ENCODE peak calls at places on chromosome 7, in five cellular contexts. One of them, this sample, is unnamed.

GRCh38 chr7:36115448-36116321 is 37.4 kb upstream of the EEPD1 start:
- DNase-seq in GM23248: peak
- DNase-seq in SK-N-SH: peak
- DNase-seq in neuronal stem cell: no peak
- DNase-seq in mammary epithelial cell: peak
- DNase-seq in this sample: peak

GRCh38 chr7:5408777-5409176 is 14.9 kb downstream of the TNRC18 start:
- DNase-seq in SK-N-SH: no peak
- DNase-seq in mammary epithelial cell: peak
- DNase-seq in neuronal stem cell: no peak
- DNase-seq in GM23248: peak
- DNase-seq in this sample: peak

GRCh38 chr7:81484266-81484665 is 285.6 kb downstream of the HGF start:
- DNase-seq in SK-N-SH: no peak
- DNase-seq in mammary epithelial cell: peak
- DNase-seq in neuronal stem cell: no peak
- DNase-seq in GM23248: peak
- DNase-seq in this sample: peak

GRCh38 chr7:10128748-10129147 is 844.9 kb upstream of the PHF14 start:
- DNase-seq in mammary epithelial cell: no peak
- DNase-seq in SK-N-SH: peak
- DNase-seq in GM23248: no peak
- DNase-seq in neuronal stem cell: no peak
- DNase-seq in this sample: peak

GRCh38 chr7:40329601-40330153 is 194.9 kb downstream of the SUGCT start:
- DNase-seq in SK-N-SH: peak
- DNase-seq in neuronal stem cell: peak
- DNase-seq in GM23248: peak
- DNase-seq in mammary epithelial cell: peak
- DNase-seq in this sample: peak

GRCh38 chr7:77473240-77474005 is 57.3 kb upstream of the GSAP start:
- DNase-seq in neuronal stem cell: no peak
- DNase-seq in SK-N-SH: no peak
- DNase-seq in GM23248: peak
- DNase-seq in mammary epithelial cell: no peak
- DNase-seq in this sample: no peak

GRCh38 chr7:101614939-101615302 is 14.2 kb downstream of the MYL10 start:
- DNase-seq in mammary epithelial cell: peak
- DNase-seq in GM23248: peak
- DNase-seq in neuronal stem cell: no peak
- DNase-seq in SK-N-SH: no peak
- DNase-seq in this sample: peak

GRCh38 chr7:55309040-55309991 is 55.8 kb upstream of the LANCL2 start:
- DNase-seq in neuronal stem cell: no peak
- DNase-seq in GM23248: no peak
- DNase-seq in SK-N-SH: no peak
- DNase-seq in mammary epithelial cell: no peak
- DNase-seq in this sample: peak

GRCh38 chr7:83930262-83930661 is 264.3 kb downstream of the SEMA3A start:
- DNase-seq in mammary epithelial cell: no peak
- DNase-seq in SK-N-SH: no peak
- DNase-seq in GM23248: no peak
- DNase-seq in neuronal stem cell: no peak
- DNase-seq in this sample: no peak

GRCh38 chr7:1043552-1044188 is 676 bp upstream of the GPR146 start:
- DNase-seq in GM23248: no peak
- DNase-seq in SK-N-SH: no peak
- DNase-seq in mammary epithelial cell: no peak
- DNase-seq in neuronal stem cell: no peak
- DNase-seq in this sample: no peak

GRCh38 chr7:96786261-96786997 is 76.8 kb upstream of the SEM1 start:
- DNase-seq in GM23248: no peak
- DNase-seq in mammary epithelial cell: no peak
- DNase-seq in neuronal stem cell: no peak
- DNase-seq in SK-N-SH: peak
- DNase-seq in this sample: no peak

GRCh38 chr7:128447944-128448556 is 7.6 kb upstream of the HILPDA start:
- DNase-seq in SK-N-SH: no peak
- DNase-seq in neuronal stem cell: no peak
- DNase-seq in mammary epithelial cell: no peak
- DNase-seq in GM23248: no peak
- DNase-seq in this sample: no peak

GRCh38 chr7:44398506-44398905 is 73.1 kb upstream of the CAMK2B start:
- DNase-seq in SK-N-SH: no peak
- DNase-seq in neuronal stem cell: no peak
- DNase-seq in GM23248: no peak
- DNase-seq in mammary epithelial cell: no peak
- DNase-seq in this sample: no peak

GRCh38 chr7:23490357-23491131 is 20.3 kb upstream of the IGF2BP3 start:
- DNase-seq in GM23248: peak
- DNase-seq in neuronal stem cell: no peak
- DNase-seq in SK-N-SH: peak
- DNase-seq in mammary epithelial cell: no peak
- DNase-seq in this sample: peak

GRCh38 chr7:110386914-110387313 is 704.0 kb upstream of the LRRN3 start:
- DNase-seq in SK-N-SH: no peak
- DNase-seq in mammary epithelial cell: peak
- DNase-seq in neuronal stem cell: no peak
- DNase-seq in GM23248: peak
- DNase-seq in this sample: peak

GRCh38 chr7:92135100-92135429 is 788 bp upstream of the CYP51A1 start:
- DNase-seq in GM23248: peak
- DNase-seq in mammary epithelial cell: no peak
- DNase-seq in neuronal stem cell: no peak
- DNase-seq in SK-N-SH: peak
- DNase-seq in this sample: no peak

GRCh38 chr7:117019786-117020604 is 66.7 kb downstream of the ST7 start:
- DNase-seq in SK-N-SH: peak
- DNase-seq in GM23248: peak
- DNase-seq in neuronal stem cell: peak
- DNase-seq in mammary epithelial cell: peak
- DNase-seq in this sample: peak

GRCh38 chr7:80392229-80393169 is 119.4 kb downstream of the GNAT3 start:
- DNase-seq in mammary epithelial cell: peak
- DNase-seq in SK-N-SH: peak
- DNase-seq in neuronal stem cell: no peak
- DNase-seq in GM23248: peak
- DNase-seq in this sample: peak

GRCh38 chr7:23895666-23896096 is 185.7 kb downstream of the STK31 start:
- DNase-seq in SK-N-SH: no peak
- DNase-seq in GM23248: no peak
- DNase-seq in neuronal stem cell: no peak
- DNase-seq in mammary epithelial cell: no peak
- DNase-seq in this sample: no peak

GRCh38 chr7:106623315-106623660 is 37.7 kb downstream of the CCDC71L start:
- DNase-seq in SK-N-SH: no peak
- DNase-seq in mammary epithelial cell: no peak
- DNase-seq in GM23248: no peak
- DNase-seq in neuronal stem cell: no peak
- DNase-seq in this sample: no peak

GRCh38 chr7:95404316-95404715 is 8.1 kb upstream of the PON3 start:
- DNase-seq in GM23248: peak
- DNase-seq in neuronal stem cell: no peak
- DNase-seq in SK-N-SH: no peak
- DNase-seq in mammary epithelial cell: no peak
- DNase-seq in this sample: peak

GRCh38 chr7:24366901-24367300 is 82.9 kb downstream of the NPY start:
- DNase-seq in SK-N-SH: no peak
- DNase-seq in GM23248: no peak
- DNase-seq in mammary epithelial cell: no peak
- DNase-seq in neuronal stem cell: no peak
- DNase-seq in this sample: no peak

GRCh38 chr7:44995555-44996493 is 4.2 kb upstream of the CCM2 start:
- DNase-seq in neuronal stem cell: no peak
- DNase-seq in SK-N-SH: no peak
- DNase-seq in mammary epithelial cell: no peak
- DNase-seq in GM23248: no peak
- DNase-seq in this sample: no peak

GRCh38 chr7:24346129-24346528 is 62.1 kb downstream of the NPY start:
- DNase-seq in SK-N-SH: no peak
- DNase-seq in mammary epithelial cell: peak
- DNase-seq in GM23248: no peak
- DNase-seq in neuronal stem cell: no peak
- DNase-seq in this sample: no peak

GRCh38 chr7:119270045-119270464 is 1002.9 kb upstream of the KCND2 start:
- DNase-seq in neuronal stem cell: peak
- DNase-seq in mammary epithelial cell: peak
- DNase-seq in GM23248: peak
- DNase-seq in SK-N-SH: peak
- DNase-seq in this sample: peak

GRCh38 chr7:1679966-1680730 is 10.1 kb downstream of the ELFN1 start:
- DNase-seq in GM23248: no peak
- DNase-seq in SK-N-SH: peak
- DNase-seq in neuronal stem cell: no peak
- DNase-seq in mammary epithelial cell: no peak
- DNase-seq in this sample: no peak

GRCh38 chr7:16915405-16915804 is 33.6 kb upstream of the AGR3 start:
- DNase-seq in GM23248: peak
- DNase-seq in neuronal stem cell: no peak
- DNase-seq in SK-N-SH: no peak
- DNase-seq in mammary epithelial cell: peak
- DNase-seq in this sample: peak

GRCh38 chr7:2632717-2633537 is 1.1 kb downstream of the TTYH3 start:
- DNase-seq in neuronal stem cell: no peak
- DNase-seq in mammary epithelial cell: peak
- DNase-seq in GM23248: peak
- DNase-seq in SK-N-SH: peak
- DNase-seq in this sample: peak

GRCh38 chr7:155266440-155266839 is 31.2 kb upstream of the INSIG1 start:
- DNase-seq in neuronal stem cell: no peak
- DNase-seq in GM23248: no peak
- DNase-seq in mammary epithelial cell: no peak
- DNase-seq in SK-N-SH: no peak
- DNase-seq in this sample: no peak

GRCh38 chr7:155267436-155267835 is 30.2 kb upstream of the INSIG1 start:
- DNase-seq in neuronal stem cell: no peak
- DNase-seq in GM23248: no peak
- DNase-seq in mammary epithelial cell: no peak
- DNase-seq in SK-N-SH: no peak
- DNase-seq in this sample: no peak

GRCh38 chr7:155267023-155267422 is 30.7 kb upstream of the INSIG1 start:
- DNase-seq in GM23248: no peak
- DNase-seq in SK-N-SH: no peak
- DNase-seq in mammary epithelial cell: no peak
- DNase-seq in neuronal stem cell: no peak
- DNase-seq in this sample: no peak

GRCh38 chr7:155265144-155265543 is 32.5 kb upstream of the INSIG1 start:
- DNase-seq in neuronal stem cell: no peak
- DNase-seq in SK-N-SH: no peak
- DNase-seq in mammary epithelial cell: no peak
- DNase-seq in GM23248: no peak
- DNase-seq in this sample: no peak

GRCh38 chr7:155265960-155266359 is 31.7 kb upstream of the INSIG1 start:
- DNase-seq in neuronal stem cell: no peak
- DNase-seq in GM23248: no peak
- DNase-seq in SK-N-SH: no peak
- DNase-seq in mammary epithelial cell: no peak
- DNase-seq in this sample: no peak
- H3K4me2 ChIP-seq in neuronal stem cell: no peak
- H3K4me2 ChIP-seq in GM23248: no peak
- H3K4me2 ChIP-seq in SK-N-SH: no peak
- H3K4me2 ChIP-seq in mammary epithelial cell: no peak
- H3K4me2 ChIP-seq in this sample: no peak

DNA sequence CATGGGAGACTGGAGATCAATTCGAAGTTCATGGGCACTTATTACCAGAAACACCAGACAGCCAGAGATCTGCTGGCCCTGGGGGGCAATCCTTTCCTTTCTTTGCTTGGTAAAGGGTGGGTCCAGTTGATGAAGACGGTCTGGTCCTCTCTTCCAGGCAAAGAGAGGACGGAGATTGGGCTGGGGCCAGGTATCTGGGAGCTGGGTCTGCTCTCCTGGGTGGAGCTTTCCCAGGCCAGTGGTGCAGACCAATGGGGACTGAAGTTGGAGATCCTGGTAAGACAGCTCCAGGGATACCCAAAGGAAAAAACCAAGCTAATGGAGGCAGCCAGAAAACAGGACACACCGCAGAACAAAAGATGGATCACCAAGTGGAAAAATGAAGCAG is 18.3 kb downstream of the NOD1 start:
- DNase-seq in mammary epithelial cell: no peak
- DNase-seq in SK-N-SH: peak
- DNase-seq in neuronal stem cell: no peak
- DNase-seq in GM23248: peak
- DNase-seq in this sample: no peak
- H3K9ac ChIP-seq in mammary epithelial cell: no peak
- H3K9ac ChIP-seq in SK-N-SH: peak
- H3K9ac ChIP-seq in neuronal stem cell: no peak
- H3K9ac ChIP-seq in GM23248: peak
- H3K9ac ChIP-seq in this sample: no peak

GRCh38 chr7:122884186-122884585 is 2.1 kb downstream of the CADPS2 start:
- DNase-seq in GM23248: no peak
- DNase-seq in neuronal stem cell: peak
- DNase-seq in SK-N-SH: no peak
- DNase-seq in mammary epithelial cell: peak
- DNase-seq in this sample: no peak

GRCh38 chr7:122887848-122888247 is 1.6 kb upstream of the CADPS2 start:
- DNase-seq in mammary epithelial cell: no peak
- DNase-seq in GM23248: no peak
- DNase-seq in neuronal stem cell: no peak
- DNase-seq in SK-N-SH: no peak
- DNase-seq in this sample: no peak

GRCh38 chr7:122887198-122887597 is 938 bp upstream of the CADPS2 start:
- DNase-seq in GM23248: peak
- DNase-seq in neuronal stem cell: peak
- DNase-seq in mammary epithelial cell: peak
- DNase-seq in SK-N-SH: peak
- DNase-seq in this sample: peak

GRCh38 chr7:122886357-122887081 is at the start of gene CADPS2:
- DNase-seq in mammary epithelial cell: peak
- DNase-seq in SK-N-SH: peak
- DNase-seq in neuronal stem cell: peak
- DNase-seq in GM23248: peak
- DNase-seq in this sample: peak

GRCh38 chr7:122885583-122886356 is 490 bp downstream of the CADPS2 start:
- DNase-seq in neuronal stem cell: peak
- DNase-seq in GM23248: peak
- DNase-seq in SK-N-SH: peak
- DNase-seq in mammary epithelial cell: peak
- DNase-seq in this sample: peak
- H2AFZ ChIP-seq in neuronal stem cell: peak
- H2AFZ ChIP-seq in GM23248: peak
- H2AFZ ChIP-seq in SK-N-SH: peak
- H2AFZ ChIP-seq in mammary epithelial cell: peak
- H2AFZ ChIP-seq in this sample: peak

GRCh38 chr7:154794147-154794780 is 208.7 kb downstream of the PAXIP1 start:
- DNase-seq in GM23248: no peak
- DNase-seq in SK-N-SH: no peak
- DNase-seq in mammary epithelial cell: peak
- DNase-seq in neuronal stem cell: peak
- DNase-seq in this sample: no peak
- H3K4me2 ChIP-seq in GM23248: no peak
- H3K4me2 ChIP-seq in SK-N-SH: no peak
- H3K4me2 ChIP-seq in mammary epithelial cell: peak
- H3K4me2 ChIP-seq in neuronal stem cell: peak
- H3K4me2 ChIP-seq in this sample: no peak

This sample was measured in fibroblast of lung.